ENCODE peak calls at places on chromosomes 2 and 18, in six cellular contexts. Y is HepG2, F is A549, T is SK-N-SH, W is HCT116, R is K562. S is an unnamed sample.

GRCh38 chr2:237165405-237166276 is 80.0 kb downstream of the COPS8 start:
- DNase-seq in Y (peak), F (peak), T (peak), W (peak), R (peak), S (peak)

GRCh38 chr2:152200562-152201465 is 25.3 kb upstream of the STAM2 start:
- DNase-seq in Y (peak), F (peak), T (peak), W (peak), R (peak), S (peak)

GRCh38 chr2:167438206-167438605 is 549.9 kb downstream of the XIRP2 start:
- DNase-seq in Y (peak), F (no peak), T (no peak), W (no peak), R (no peak), S (no peak)

GRCh38 chr18:48026216-48026615 is 95.8 kb upstream of the SMAD2 start:
- DNase-seq in Y (no peak), F (no peak), T (no peak), W (no peak), R (no peak), S (no peak)

GRCh38 chr2:111712940-111713339 is 171.1 kb downstream of the ANAPC1 start:
- DNase-seq in Y (no peak), F (no peak), T (no peak), W (no peak), R (no peak), S (no peak)

GRCh38 chr2:3536682-3537632 is 17.6 kb upstream of the ADI1 start:
- DNase-seq in Y (peak), F (peak), T (peak), W (peak), R (peak), S (peak)

GRCh38 chr2:174376967-174377366 is 18.6 kb upstream of the SCRN3 start:
- DNase-seq in Y (no peak), F (no peak), T (no peak), W (no peak), R (peak), S (peak)

GRCh38 chr2:10390369-10390801 is 57.7 kb downstream of the ODC1 start:
- DNase-seq in Y (no peak), F (no peak), T (no peak), W (no peak), R (peak), S (no peak)

GRCh38 chr2:67272195-67272594 is 124.9 kb upstream of the ETAA1 start:
- DNase-seq in Y (no peak), F (no peak), T (no peak), W (no peak), R (no peak), S (no peak)

GRCh38 chr2:40668435-40668834 is 216.5 kb upstream of the SLC8A1 start:
- DNase-seq in Y (no peak), F (no peak), T (no peak), W (no peak), R (no peak), S (peak)

GRCh38 chr2:10834300-10834699 is 21.7 kb upstream of the PDIA6 start:
- DNase-seq in Y (no peak), F (no peak), T (peak), W (no peak), R (no peak), S (no peak)

GRCh38 chr2:36456227-36456788 is 100.7 kb downstream of the CRIM1 start:
- DNase-seq in Y (no peak), F (no peak), T (peak), W (no peak), R (no peak), S (no peak)

GRCh38 chr18:4017479-4017878 is 437.6 kb downstream of the DLGAP1 start:
- DNase-seq in Y (no peak), F (peak), T (no peak), W (peak), R (peak), S (peak)

GRCh38 chr2:122634261-122634660 is 878.8 kb downstream of the TSN start:
- DNase-seq in Y (no peak), F (peak), T (no peak), W (no peak), R (no peak), S (no peak)

GRCh38 chr2:177645241-177645640 is 252.7 kb downstream of the AGPS start:
- DNase-seq in Y (no peak), F (no peak), T (no peak), W (no peak), R (no peak), S (no peak)

GRCh38 chr2:231348173-231348572 is 47.3 kb upstream of the B3GNT7 start:
- DNase-seq in Y (peak), F (peak), T (no peak), W (no peak), R (no peak), S (no peak)

GRCh38 chr2:197869501-197870111 is 65.2 kb downstream of the PLCL1 start:
- DNase-seq in Y (no peak), F (no peak), T (peak), W (no peak), R (peak), S (peak)

GRCh38 chr18:36831139-36831538 is 2.2 kb downstream of the KIAA1328 start:
- DNase-seq in Y (no peak), F (no peak), T (no peak), W (no peak), R (no peak), S (no peak)

GRCh38 chr2:15159751-15160177 is 401.4 kb downstream of the NBAS start:
- DNase-seq in Y (peak), F (peak), T (peak), W (peak), R (peak), S (peak)

GRCh38 chr2:11212645-11213044 is 57.4 kb downstream of the SLC66A3 start:
- DNase-seq in Y (no peak), F (no peak), T (no peak), W (no peak), R (no peak), S (no peak)

GRCh38 chr18:27114842-27115241 is 70.3 kb downstream of the CHST9 start:
- DNase-seq in Y (no peak), F (no peak), T (no peak), W (no peak), R (no peak), S (no peak)

GRCh38 chr18:27113358-27113757 is 71.8 kb downstream of the CHST9 start:
- DNase-seq in Y (no peak), F (no peak), T (no peak), W (no peak), R (no peak), S (no peak)

GRCh38 chr18:27109403-27109802 is 75.7 kb downstream of the CHST9 start:
- DNase-seq in Y (no peak), F (no peak), T (no peak), W (no peak), R (no peak), S (no peak)

GRCh38 chr18:27110319-27110718 is 74.8 kb downstream of the CHST9 start:
- DNase-seq in Y (no peak), F (no peak), T (peak), W (no peak), R (no peak), S (no peak)

GRCh38 chr18:27108842-27109241 is 76.3 kb downstream of the CHST9 start:
- DNase-seq in Y (no peak), F (no peak), T (no peak), W (no peak), R (no peak), S (no peak)
- TF ChIP-seq MAX in Y (no peak), F (no peak), T (no peak), W (no peak), R (no peak), S (no peak)

DNA sequence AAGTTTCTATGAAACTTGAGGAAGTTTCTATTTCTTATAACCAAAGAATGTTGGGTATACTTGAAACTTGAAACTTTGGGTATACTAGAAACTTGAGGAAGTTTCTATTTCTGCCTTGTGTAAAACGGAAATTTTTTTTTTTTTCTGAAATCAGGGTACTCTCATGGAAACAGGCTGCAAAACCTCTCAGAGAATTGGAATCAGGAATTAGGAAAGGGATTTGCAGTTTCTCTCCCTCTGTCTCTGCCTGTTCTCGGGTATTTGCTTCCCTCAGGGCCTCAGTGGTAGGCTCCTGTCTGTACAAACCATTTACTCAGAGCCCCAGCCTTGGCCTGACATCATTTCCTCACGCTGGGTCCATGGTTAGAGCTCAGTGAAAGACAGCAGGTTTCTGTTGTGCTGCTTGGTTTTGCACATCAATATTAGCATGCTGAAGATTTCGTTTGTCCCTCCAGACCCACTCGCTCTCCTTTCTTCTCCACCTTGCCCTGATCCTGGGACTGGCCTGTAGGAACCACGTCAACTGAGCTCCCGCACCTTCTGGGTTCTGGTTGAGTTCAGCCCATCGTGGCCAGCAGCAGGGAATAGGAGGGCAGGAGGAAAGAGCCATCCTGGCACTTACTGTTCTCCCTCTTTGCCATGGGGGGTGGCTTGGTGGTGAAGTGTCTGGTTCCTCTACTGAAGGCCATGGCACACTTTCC is 106.4 kb downstream of the POLR1A start:
- DNase-seq in Y (no peak), F (no peak), T (no peak), W (no peak), R (peak), S (peak)
- H3K4me3 ChIP-seq in Y (no peak), F (no peak), T (no peak), W (no peak), R (no peak), S (no peak)

DNA sequence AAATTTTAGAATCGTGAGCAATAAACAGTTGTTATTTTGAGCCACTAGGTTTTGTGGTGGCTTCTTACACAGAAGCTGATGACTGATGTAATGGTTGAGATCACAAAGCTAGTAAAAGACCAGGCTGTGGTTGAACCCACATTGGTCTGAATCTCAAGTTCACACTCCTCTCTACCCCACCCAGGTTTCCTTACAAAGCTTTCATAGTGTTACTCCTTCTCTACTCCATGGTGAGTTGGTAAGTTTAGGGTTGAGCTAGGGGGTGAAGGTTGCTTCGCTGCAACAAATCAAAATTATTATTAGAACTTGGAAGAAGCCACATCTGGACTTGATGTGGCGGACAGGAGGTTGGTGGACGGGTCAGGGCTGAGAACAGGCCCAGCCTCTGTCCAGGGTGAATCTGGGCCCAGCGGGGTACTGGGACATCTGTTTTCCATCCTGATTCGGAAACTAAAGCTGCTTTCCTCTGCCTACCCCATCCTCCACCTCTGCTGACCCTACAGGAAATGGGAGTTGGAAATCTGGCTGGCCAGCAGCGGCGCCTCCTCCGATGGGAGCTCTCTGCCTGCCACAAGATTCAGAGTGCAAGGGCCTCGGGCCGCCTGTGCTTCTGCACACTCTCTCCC is 86.3 kb downstream of the ZFP36L2 start:
- DNase-seq in Y (no peak), F (no peak), T (peak), W (no peak), R (no peak), S (peak)
- TF ChIP-seq MAX in Y (no peak), F (no peak), T (no peak), W (no peak), R (no peak), S (no peak)

GRCh38 chr2:224941958-224942357 is 100.3 kb downstream of the DOCK10 start:
- DNase-seq in Y (no peak), F (no peak), T (no peak), W (no peak), R (no peak), S (no peak)

GRCh38 chr2:224946911-224947310 is 95.4 kb downstream of the DOCK10 start:
- DNase-seq in Y (no peak), F (no peak), T (no peak), W (no peak), R (no peak), S (peak)

GRCh38 chr2:224947566-224947965 is 94.7 kb downstream of the DOCK10 start:
- DNase-seq in Y (no peak), F (no peak), T (no peak), W (no peak), R (no peak), S (no peak)

GRCh38 chr2:224945134-224945533 is 97.1 kb downstream of the DOCK10 start:
- DNase-seq in Y (no peak), F (no peak), T (no peak), W (no peak), R (no peak), S (peak)

DNA sequence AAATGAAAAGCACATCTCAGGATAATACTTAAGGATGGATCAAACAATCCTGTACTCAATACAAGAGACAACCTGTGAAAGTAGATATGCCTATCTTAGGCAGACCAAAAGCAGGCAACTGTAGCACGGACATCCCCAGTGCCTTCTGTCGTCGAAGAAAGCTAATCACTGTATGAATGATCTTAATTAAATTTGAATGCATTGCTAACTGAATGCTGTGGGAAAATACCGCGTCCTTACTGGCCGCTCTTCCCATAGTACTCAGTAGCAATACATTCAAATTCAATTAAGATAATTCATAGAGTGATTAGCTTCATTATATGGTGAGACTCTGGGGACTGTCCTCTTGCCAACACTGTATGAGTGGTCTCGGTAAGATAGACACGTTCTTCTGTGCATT is 97.6 kb downstream of the DOCK10 start:
- DNase-seq in Y (no peak), F (no peak), T (no peak), W (no peak), R (no peak), S (no peak)
- H3K4me3 ChIP-seq in Y (no peak), F (no peak), T (no peak), W (no peak), R (no peak), S (peak)

DNA sequence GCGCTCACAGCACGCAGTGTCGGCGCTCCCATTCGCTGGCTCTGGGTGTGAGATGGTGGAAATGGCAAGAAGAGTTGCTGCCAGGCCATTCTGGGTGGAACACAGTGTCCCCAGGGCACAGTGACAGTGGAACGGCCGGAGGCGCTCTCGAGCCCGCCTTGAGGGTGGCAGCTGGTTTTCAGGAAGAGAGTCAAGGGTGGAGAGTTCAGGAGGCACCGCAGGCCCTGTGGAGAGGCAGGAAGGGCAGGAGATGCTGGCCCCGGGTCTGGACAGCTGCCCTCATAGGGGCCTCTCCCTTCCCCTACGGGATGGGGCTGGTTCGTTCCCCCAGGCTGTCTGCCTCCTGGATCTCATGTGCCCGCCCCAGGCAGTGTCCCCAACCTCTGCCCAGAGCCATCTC is 12.5 kb downstream of the GPC1 start:
- DNase-seq in Y (no peak), F (no peak), T (no peak), W (no peak), R (no peak), S (no peak)
- TF ChIP-seq MAX in Y (no peak), F (no peak), T (no peak), W (no peak), R (no peak), S (no peak)

GRCh38 chr18:58512648-58513338 is 116.1 kb downstream of the ALPK2 start:
- DNase-seq in Y (no peak), F (no peak), T (no peak), W (no peak), R (no peak), S (no peak)

GRCh38 chr18:58513615-58514014 is 115.3 kb downstream of the ALPK2 start:
- DNase-seq in Y (no peak), F (no peak), T (no peak), W (no peak), R (no peak), S (no peak)

GRCh38 chr18:58514773-58515172 is 114.1 kb downstream of the ALPK2 start:
- DNase-seq in Y (no peak), F (no peak), T (no peak), W (no peak), R (no peak), S (no peak)

GRCh38 chr18:58511306-58511705 is 117.6 kb downstream of the ALPK2 start:
- DNase-seq in Y (no peak), F (no peak), T (no peak), W (no peak), R (no peak), S (no peak)

GRCh38 chr18:58512161-58512581 is 116.7 kb downstream of the ALPK2 start:
- DNase-seq in Y (no peak), F (no peak), T (no peak), W (no peak), R (no peak), S (no peak)
- H3K4me3 ChIP-seq in Y (no peak), F (no peak), T (no peak), W (no peak), R (no peak), S (no peak)

DNA sequence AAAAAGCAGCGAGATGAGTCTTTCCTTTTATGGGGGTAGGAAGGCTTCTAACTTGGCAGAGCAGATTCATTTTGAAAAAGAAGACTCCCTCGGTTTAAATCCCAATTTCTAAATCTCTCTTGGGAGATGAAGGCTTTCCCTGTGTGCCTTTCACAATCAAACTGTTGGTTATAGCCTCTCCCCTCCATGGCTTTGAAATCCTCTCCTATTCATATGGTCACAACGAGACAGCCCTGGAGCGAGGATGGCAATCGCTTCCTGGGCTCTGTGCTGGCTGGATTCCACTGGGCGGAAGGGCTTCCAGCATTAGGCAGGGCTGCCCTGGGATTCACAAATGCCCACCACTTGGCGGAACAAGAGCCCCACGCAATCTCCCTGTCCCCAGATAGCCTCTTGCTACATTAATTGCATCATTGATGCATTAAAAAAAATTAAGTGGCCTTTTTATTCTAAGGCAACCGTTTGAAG is 1.6 kb downstream of the CAVIN2 start:
- DNase-seq in Y (peak), F (peak), T (no peak), W (no peak), R (peak), S (no peak)
- TF ChIP-seq MAX in Y (no peak), F (no peak), T (no peak), W (no peak), R (no peak), S (no peak)

DNA sequence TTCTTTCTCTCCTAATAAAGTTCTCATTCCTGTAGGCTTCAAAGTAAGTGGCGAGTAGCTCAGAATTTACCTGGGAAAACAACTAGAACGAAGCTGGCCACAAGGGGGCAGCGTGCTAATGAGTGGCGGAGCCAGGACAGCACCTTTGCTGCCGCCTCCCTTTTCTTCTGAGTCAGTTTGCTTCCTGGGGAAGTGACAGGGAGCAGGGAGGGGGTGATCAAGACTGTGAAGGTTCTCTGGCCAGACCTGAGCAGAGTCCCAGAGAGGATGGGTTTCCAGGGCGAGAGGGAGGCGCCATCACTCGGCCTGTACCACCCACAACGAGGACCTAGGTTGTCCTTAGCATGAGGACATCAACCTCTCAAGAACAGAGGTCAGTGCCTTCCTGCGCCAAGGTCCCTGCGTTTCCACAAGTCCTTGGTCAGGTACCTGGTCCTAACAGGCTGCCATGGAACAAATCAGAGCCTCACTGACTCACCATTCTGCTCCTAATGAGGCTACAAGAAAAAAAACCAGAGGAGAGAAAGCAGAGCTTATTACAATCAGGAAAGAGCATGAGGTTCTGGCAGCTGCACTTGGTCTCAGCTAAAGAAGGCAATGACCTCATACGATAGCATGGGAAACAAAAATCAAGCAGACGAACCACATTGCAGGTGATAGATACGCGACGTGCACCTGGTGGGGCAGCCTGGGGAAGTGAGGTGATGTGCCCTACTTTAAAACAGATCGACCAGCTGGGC is 98.7 kb downstream of the PLB1 start:
- DNase-seq in Y (peak), F (peak), T (peak), W (peak), R (peak), S (peak)
- H3K4me3 ChIP-seq in Y (no peak), F (no peak), T (no peak), W (peak), R (no peak), S (no peak)

S was measured in NB4.